ENCODE peak calls at places on chromosomes 6 and 20, in four cellular contexts. One of them, this sample, is unnamed.

GRCh38 chr20:49106332-49106731 is 60.2 kb downstream of the CSE1L start:
- DNase-seq in HL-60: no peak
- DNase-seq in K562: no peak
- DNase-seq in GM12878: no peak
- DNase-seq in this sample: no peak

GRCh38 chr6:18245642-18246041 is 18.7 kb downstream of the DEK start:
- DNase-seq in HL-60: no peak
- DNase-seq in K562: no peak
- DNase-seq in GM12878: no peak
- DNase-seq in this sample: no peak

GRCh38 chr6:48057611-48058010 is 53.4 kb downstream of the PTCHD4 start:
- DNase-seq in HL-60: no peak
- DNase-seq in K562: no peak
- DNase-seq in GM12878: no peak
- DNase-seq in this sample: no peak

GRCh38 chr6:126228001-126228791 is 111.7 kb upstream of the CENPW start:
- DNase-seq in HL-60: no peak
- DNase-seq in K562: peak; percentile 12
- DNase-seq in GM12878: no peak
- DNase-seq in this sample: no peak

GRCh38 chr6:170088349-170088951 is 202.4 kb downstream of the DLL1 start:
- DNase-seq in HL-60: peak; percentile 24
- DNase-seq in K562: no peak
- DNase-seq in GM12878: no peak
- DNase-seq in this sample: no peak

GRCh38 chr20:13650474-13650873 is 11.7 kb upstream of the TASP1 start:
- DNase-seq in HL-60: no peak
- DNase-seq in K562: no peak
- DNase-seq in GM12878: no peak
- DNase-seq in this sample: no peak

GRCh38 chr20:6007094-6007528 is 46.7 kb downstream of the LRRN4 start:
- DNase-seq in HL-60: peak; percentile 2
- DNase-seq in K562: peak; percentile 22
- DNase-seq in GM12878: no peak
- DNase-seq in this sample: no peak

GRCh38 chr20:35311409-35311808 is 19.2 kb upstream of the FAM83C start:
- DNase-seq in HL-60: no peak
- DNase-seq in K562: peak; percentile 79
- DNase-seq in GM12878: no peak
- DNase-seq in this sample: no peak

GRCh38 chr6:155630085-155630484 is 174.4 kb upstream of the NOX3 start:
- DNase-seq in HL-60: no peak
- DNase-seq in K562: no peak
- DNase-seq in GM12878: no peak
- DNase-seq in this sample: no peak

GRCh38 chr6:37239950-37240713 is 17.4 kb upstream of the TBC1D22B start:
- DNase-seq in HL-60: peak; percentile 96
- DNase-seq in K562: peak; percentile 98
- DNase-seq in GM12878: peak; percentile 69
- DNase-seq in this sample: peak; percentile 14

GRCh38 chr6:52598123-52598823 is 21.4 kb upstream of the TRAM2 start:
- DNase-seq in HL-60: peak; percentile 28
- DNase-seq in K562: peak; percentile 87
- DNase-seq in GM12878: no peak
- DNase-seq in this sample: no peak

GRCh38 chr6:11206576-11206975 is 25.9 kb downstream of the NEDD9 start:
- DNase-seq in HL-60: no peak
- DNase-seq in K562: no peak
- DNase-seq in GM12878: no peak
- DNase-seq in this sample: no peak

GRCh38 chr6:20186981-20187380 is 25.3 kb downstream of the MBOAT1 start:
- DNase-seq in HL-60: no peak
- DNase-seq in K562: no peak
- DNase-seq in GM12878: no peak
- DNase-seq in this sample: no peak

GRCh38 chr6:37451411-37452273 is 18.6 kb downstream of the CMTR1 start:
- DNase-seq in HL-60: no peak
- DNase-seq in K562: no peak
- DNase-seq in GM12878: no peak
- DNase-seq in this sample: no peak

GRCh38 chr6:63372951-63373533 is 53.3 kb upstream of the LGSN start:
- DNase-seq in HL-60: no peak
- DNase-seq in K562: no peak
- DNase-seq in GM12878: no peak
- DNase-seq in this sample: no peak

GRCh38 chr6:121886223-121886830 is 450.9 kb downstream of the GJA1 start:
- DNase-seq in HL-60: no peak
- DNase-seq in K562: no peak
- DNase-seq in GM12878: no peak
- DNase-seq in this sample: no peak

GRCh38 chr6:29746050-29746449 is 22.8 kb downstream of the HLA-F start:
- DNase-seq in HL-60: no peak
- DNase-seq in K562: no peak
- DNase-seq in GM12878: no peak
- DNase-seq in this sample: no peak

GRCh38 chr6:87660226-87660886 is 41.7 kb downstream of the AKIRIN2 start:
- DNase-seq in HL-60: no peak
- DNase-seq in K562: no peak
- DNase-seq in GM12878: no peak
- DNase-seq in this sample: no peak

GRCh38 chr20:54190200-54190599 is 16.4 kb upstream of the CYP24A1 start:
- DNase-seq in HL-60: no peak
- DNase-seq in K562: no peak
- DNase-seq in GM12878: no peak
- DNase-seq in this sample: no peak

GRCh38 chr6:159038914-159039884 is 5.6 kb downstream of the TAGAP start:
- DNase-seq in HL-60: peak; percentile 93
- DNase-seq in K562: no peak
- DNase-seq in GM12878: peak; percentile 86
- DNase-seq in this sample: peak; percentile 38

GRCh38 chr20:24045621-24046020 is 57.0 kb upstream of the GGTLC1 start:
- DNase-seq in HL-60: no peak
- DNase-seq in K562: no peak
- DNase-seq in GM12878: no peak
- DNase-seq in this sample: no peak

GRCh38 chr6:90364846-90365401 is 68.3 kb upstream of the BACH2 start:
- DNase-seq in HL-60: no peak
- DNase-seq in K562: no peak
- DNase-seq in GM12878: no peak
- DNase-seq in this sample: no peak

GRCh38 chr6:43964659-43965570 is 162.3 kb downstream of the MRPL14 start:
- DNase-seq in HL-60: no peak
- DNase-seq in K562: peak; percentile 73
- DNase-seq in GM12878: no peak
- DNase-seq in this sample: no peak
- TF ChIP-seq SPI1 in HL-60: no peak
- TF ChIP-seq SPI1 in K562: no peak
- TF ChIP-seq SPI1 in GM12878: no peak
- TF ChIP-seq SPI1 in this sample: no peak

DNA sequence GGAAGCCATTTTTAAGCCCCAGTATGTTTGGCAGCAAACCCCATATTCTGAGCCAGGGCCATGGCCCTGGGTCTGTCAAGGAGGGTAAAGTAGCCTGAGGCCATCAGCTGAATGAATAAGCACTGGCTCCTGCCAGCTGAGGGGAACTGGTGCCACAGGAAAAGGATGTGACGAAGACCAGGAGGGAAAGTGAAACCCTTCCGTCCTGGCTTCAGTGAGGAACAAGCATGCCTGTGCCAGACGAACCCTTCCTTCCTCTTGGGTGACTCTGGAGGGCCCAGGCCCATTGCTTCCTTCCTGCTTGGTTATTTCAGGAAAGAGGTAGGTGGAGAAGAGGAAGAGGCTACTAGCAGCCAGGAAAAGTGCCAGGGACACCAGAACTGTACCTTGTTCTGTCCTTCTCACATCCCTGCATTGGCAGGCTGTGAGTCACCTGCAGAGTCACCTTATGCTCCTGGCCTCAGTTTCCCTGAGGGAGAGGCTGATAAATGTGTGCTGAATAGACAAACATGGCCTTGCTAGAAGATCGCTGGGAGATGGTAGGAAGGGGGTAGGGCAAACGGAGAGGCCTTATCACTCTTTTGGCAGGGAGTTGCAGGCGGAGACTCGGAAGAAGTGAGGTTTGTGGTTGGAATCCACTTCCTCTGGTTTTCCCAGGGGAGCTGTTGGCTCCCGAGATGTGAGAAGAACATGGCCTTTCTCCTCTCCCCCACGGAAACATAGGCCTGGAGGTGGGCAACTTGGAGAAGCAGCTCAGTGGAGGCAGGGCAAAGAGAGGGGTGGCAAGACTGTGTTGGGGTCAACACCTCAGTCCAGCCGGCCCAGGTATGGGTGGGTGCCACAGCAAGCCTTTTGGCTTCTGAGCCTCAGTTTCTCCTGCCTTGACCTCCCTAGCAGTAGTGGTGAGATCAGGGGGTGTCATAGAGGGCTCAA is 37.4 kb downstream of the COX4I2 start:
- DNase-seq in HL-60: peak; percentile 94
- DNase-seq in K562: peak; percentile 91
- DNase-seq in GM12878: no peak
- DNase-seq in this sample: no peak
- TF ChIP-seq SPI1 in HL-60: peak; percentile 82
- TF ChIP-seq SPI1 in K562: peak; percentile 93
- TF ChIP-seq SPI1 in GM12878: peak; percentile 69
- TF ChIP-seq SPI1 in this sample: peak; percentile 64

GRCh38 chr20:1301031-1301529 is 27.9 kb downstream of the SDCBP2 start:
- DNase-seq in HL-60: peak; percentile 55
- DNase-seq in K562: peak; percentile 60
- DNase-seq in GM12878: no peak
- DNase-seq in this sample: no peak
- TF ChIP-seq SPI1 in HL-60: no peak
- TF ChIP-seq SPI1 in K562: no peak
- TF ChIP-seq SPI1 in GM12878: no peak
- TF ChIP-seq SPI1 in this sample: no peak

DNA sequence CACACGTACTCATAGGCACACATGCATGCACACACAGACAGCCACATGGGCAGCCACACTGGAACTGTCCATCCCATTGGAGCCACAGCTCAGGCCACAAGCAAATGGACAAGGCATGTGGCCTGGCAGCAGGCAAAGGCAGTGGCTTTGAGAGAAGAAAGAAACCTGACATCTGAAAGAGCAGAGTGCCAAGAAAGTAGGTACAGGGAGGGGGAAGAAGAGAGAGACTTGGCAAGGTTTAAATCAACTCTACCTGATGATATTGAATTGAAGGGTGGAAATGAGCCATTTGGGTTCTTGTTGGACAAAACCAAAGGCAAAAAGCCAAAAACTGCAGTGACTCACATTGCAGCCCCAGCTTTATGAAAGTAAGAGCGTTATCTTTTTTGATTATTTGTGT is 142.7 kb downstream of the PCSK2 start:
- DNase-seq in HL-60: no peak
- DNase-seq in K562: no peak
- DNase-seq in GM12878: no peak
- DNase-seq in this sample: no peak
- TF ChIP-seq SPI1 in HL-60: no peak
- TF ChIP-seq SPI1 in K562: no peak
- TF ChIP-seq SPI1 in GM12878: no peak
- TF ChIP-seq SPI1 in this sample: no peak

DNA sequence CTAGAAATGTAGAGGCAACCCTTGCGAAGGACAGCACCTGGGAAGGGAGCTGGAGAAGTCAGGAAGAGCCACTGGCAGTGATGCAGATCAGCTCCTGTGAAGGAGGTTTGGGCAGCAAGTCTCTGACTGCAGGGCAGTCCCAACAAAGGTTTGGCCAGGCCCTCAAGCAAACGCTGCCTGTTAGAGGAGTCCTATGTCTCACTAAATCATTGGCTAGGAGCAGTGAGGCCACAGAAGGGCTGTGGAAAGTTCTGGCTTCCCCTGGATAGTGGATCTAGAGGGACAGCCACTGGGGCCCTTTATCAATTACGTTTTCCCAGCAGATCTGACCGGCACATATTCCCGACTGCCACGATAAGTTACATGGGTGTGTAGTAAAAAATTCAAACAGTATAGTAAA is 2.5 kb downstream of the TTPAL start:
- DNase-seq in HL-60: no peak
- DNase-seq in K562: peak; percentile 30
- DNase-seq in GM12878: no peak
- DNase-seq in this sample: no peak
- TF ChIP-seq SPI1 in HL-60: no peak
- TF ChIP-seq SPI1 in K562: no peak
- TF ChIP-seq SPI1 in GM12878: no peak
- TF ChIP-seq SPI1 in this sample: no peak